ENCODE peak calls at places on chromosomes 12 and 14, in four cellular contexts. K, W, R and Q are unnamed samples.

GRCh38 chr12:38934696-38935095 is 29.3 kb upstream of the CPNE8 start:
- DNase-seq in K (no peak), W (peak), R (no peak), Q (no peak)

GRCh38 chr14:57486767-57487379 is 6.8 kb downstream of the CCDC198 start:
- DNase-seq in K (no peak), W (peak), R (no peak), Q (no peak)

GRCh38 chr12:1797011-1797901 is 23.1 kb upstream of the LRTM2 start:
- DNase-seq in K (no peak), W (no peak), R (no peak), Q (no peak)

GRCh38 chr12:111166779-111167540 is 201.9 kb downstream of the PHETA1 start:
- DNase-seq in K (no peak), W (no peak), R (no peak), Q (no peak)

GRCh38 chr12:109016978-109017377 is 3.9 kb downstream of the SVOP start:
- DNase-seq in K (no peak), W (no peak), R (no peak), Q (no peak)

GRCh38 chr12:15928870-15929571 is 17.9 kb downstream of the DERA start:
- DNase-seq in K (no peak), W (no peak), R (no peak), Q (no peak)

GRCh38 chr12:75294797-75295196 is 35.3 kb downstream of the CAPS2 start:
- DNase-seq in K (no peak), W (no peak), R (no peak), Q (no peak)

GRCh38 chr14:53187921-53188463 is 34.9 kb upstream of the DDHD1 start:
- DNase-seq in K (no peak), W (no peak), R (no peak), Q (no peak)

GRCh38 chr12:129772463-129773169 is 131.2 kb downstream of the TMEM132D start:
- DNase-seq in K (no peak), W (peak), R (no peak), Q (no peak)

GRCh38 chr14:103204852-103205540 is 81.7 kb downstream of the TNFAIP2 start:
- DNase-seq in K (no peak), W (no peak), R (no peak), Q (no peak)

GRCh38 chr12:19130224-19131019 is 889 bp downstream of the PLEKHA5 start:
- DNase-seq in K (peak), W (peak), R (no peak), Q (peak)

GRCh38 chr14:33754264-33754663 is 196.6 kb downstream of the EGLN3 start:
- DNase-seq in K (no peak), W (peak), R (no peak), Q (no peak)

GRCh38 chr12:124453419-124454351 is 113.7 kb downstream of the NCOR2 start:
- DNase-seq in K (no peak), W (peak), R (no peak), Q (peak)

GRCh38 chr12:113727651-113728061 is 238.5 kb downstream of the RBM19 start:
- DNase-seq in K (no peak), W (no peak), R (no peak), Q (no peak)

GRCh38 chr12:45232771-45233372 is 17.0 kb downstream of the ANO6 start:
- DNase-seq in K (no peak), W (peak), R (peak), Q (peak)

GRCh38 chr12:5391638-5392037 is 40.3 kb upstream of the NTF3 start:
- DNase-seq in K (no peak), W (no peak), R (peak), Q (no peak)

GRCh38 chr12:45725631-45726593 is 3.6 kb upstream of the ARID2 start:
- DNase-seq in K (no peak), W (peak), R (no peak), Q (no peak)

GRCh38 chr12:115024531-115024930 is 340.6 kb upstream of the TBX3 start:
- DNase-seq in K (no peak), W (no peak), R (no peak), Q (no peak)

GRCh38 chr12:47024463-47024862 is 55.0 kb upstream of the PCED1B start:
- DNase-seq in K (no peak), W (no peak), R (no peak), Q (no peak)

GRCh38 chr14:99744199-99744872 is 48.9 kb upstream of the EML1 start:
- DNase-seq in K (no peak), W (peak), R (peak), Q (no peak)

GRCh38 chr14:50719911-50720759 is 52.0 kb upstream of the SAV1 start:
- DNase-seq in K (no peak), W (no peak), R (no peak), Q (no peak)

GRCh38 chr12:116314477-116314876 is 37.0 kb upstream of the MED13L start:
- DNase-seq in K (no peak), W (no peak), R (no peak), Q (no peak)

GRCh38 chr12:14185441-14186192 is 179.9 kb upstream of the ATF7IP start:
- DNase-seq in K (peak), W (peak), R (peak), Q (no peak)

GRCh38 chr12:75177997-75178396 is 31.6 kb downstream of the KCNC2 start:
- DNase-seq in K (no peak), W (peak), R (peak), Q (no peak)

GRCh38 chr12:50085615-50085928 is 430 bp downstream of the SMARCD1 start:
- DNase-seq in K (no peak), W (no peak), R (no peak), Q (no peak)

GRCh38 chr12:71858848-71859247 is 19.3 kb downstream of the TBC1D15 start:
- DNase-seq in K (no peak), W (no peak), R (no peak), Q (no peak)

GRCh38 chr12:113678222-113678621 is 206.6 kb upstream of the LHX5 start:
- DNase-seq in K (no peak), W (no peak), R (no peak), Q (no peak)

GRCh38 chr12:62841841-62842240 is 93.1 kb downstream of the PPM1H start:
- DNase-seq in K (no peak), W (peak), R (no peak), Q (no peak)

GRCh38 chr14:52313493-52313881 is 625 bp upstream of the PTGER2 start:
- DNase-seq in K (no peak), W (no peak), R (no peak), Q (no peak)

GRCh38 chr12:484096-484495 is 24.4 kb downstream of the B4GALNT3 start:
- DNase-seq in K (no peak), W (no peak), R (no peak), Q (peak)

GRCh38 chr12:108565976-108566375 is 3.6 kb downstream of the ISCU start:
- DNase-seq in K (no peak), W (peak), R (no peak), Q (peak)

GRCh38 chr14:50000215-50001145 is 107.6 kb downstream of the ARF6 start:
- DNase-seq in K (no peak), W (peak), R (peak), Q (peak)

GRCh38 chr12:6200266-6201198 is at the start of gene CD9:
- DNase-seq in K (no peak), W (peak), R (no peak), Q (peak)

GRCh38 chr12:48084841-48085460 is 20.9 kb downstream of the SENP1 start:
- DNase-seq in K (no peak), W (no peak), R (no peak), Q (no peak)

GRCh38 chr12:48086327-48086726 is 19.6 kb downstream of the SENP1 start:
- DNase-seq in K (no peak), W (no peak), R (no peak), Q (no peak)

GRCh38 chr12:48080821-48081220 is 25.1 kb downstream of the SENP1 start:
- DNase-seq in K (no peak), W (no peak), R (no peak), Q (no peak)

GRCh38 chr12:48080285-48080684 is 25.6 kb downstream of the SENP1 start:
- DNase-seq in K (no peak), W (no peak), R (no peak), Q (no peak)

DNA sequence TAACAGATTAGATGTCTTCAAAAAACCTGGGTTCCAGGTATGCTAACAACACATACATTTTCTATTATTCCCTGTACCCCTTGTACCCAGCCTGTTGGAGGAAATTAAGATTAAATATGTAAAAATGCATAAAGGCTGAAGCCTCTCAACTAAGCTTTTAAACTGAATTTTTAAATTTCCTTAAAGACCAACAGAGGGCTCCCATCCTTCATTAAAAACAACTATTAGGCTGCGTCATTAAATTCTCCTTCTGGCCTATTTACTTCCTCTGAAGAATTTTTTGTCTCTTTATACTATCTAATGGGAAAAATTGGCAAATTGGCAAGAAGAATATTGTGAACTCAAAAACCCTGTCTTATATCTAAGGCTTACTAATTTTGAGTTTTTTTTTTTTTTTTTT is 21.8 kb downstream of the SENP1 start:
- DNase-seq in K (no peak), W (peak), R (no peak), Q (no peak)
- TF ChIP-seq CTCF in K (peak), W (no peak), R (peak), Q (peak)

GRCh38 chr12:97680751-97681150 is 218.1 kb downstream of the RMST start:
- DNase-seq in K (no peak), W (no peak), R (no peak), Q (no peak)

GRCh38 chr12:97681612-97682504 is 219.3 kb downstream of the RMST start:
- DNase-seq in K (no peak), W (no peak), R (no peak), Q (no peak)

GRCh38 chr12:97685360-97685759 is 222.8 kb downstream of the RMST start:
- DNase-seq in K (no peak), W (no peak), R (no peak), Q (no peak)
- TF ChIP-seq CTCF in K (no peak), W (no peak), R (no peak), Q (no peak)

GRCh38 chr14:32343926-32344430 is 14.9 kb downstream of the AKAP6 start:
- DNase-seq in K (no peak), W (no peak), R (no peak), Q (no peak)

GRCh38 chr14:32342854-32343200 is 13.7 kb downstream of the AKAP6 start:
- DNase-seq in K (no peak), W (no peak), R (no peak), Q (no peak)

GRCh38 chr14:32339188-32339587 is 10.1 kb downstream of the AKAP6 start:
- DNase-seq in K (no peak), W (no peak), R (no peak), Q (no peak)

GRCh38 chr14:32345311-32345771 is 16.2 kb downstream of the AKAP6 start:
- DNase-seq in K (no peak), W (peak), R (no peak), Q (no peak)

DNA sequence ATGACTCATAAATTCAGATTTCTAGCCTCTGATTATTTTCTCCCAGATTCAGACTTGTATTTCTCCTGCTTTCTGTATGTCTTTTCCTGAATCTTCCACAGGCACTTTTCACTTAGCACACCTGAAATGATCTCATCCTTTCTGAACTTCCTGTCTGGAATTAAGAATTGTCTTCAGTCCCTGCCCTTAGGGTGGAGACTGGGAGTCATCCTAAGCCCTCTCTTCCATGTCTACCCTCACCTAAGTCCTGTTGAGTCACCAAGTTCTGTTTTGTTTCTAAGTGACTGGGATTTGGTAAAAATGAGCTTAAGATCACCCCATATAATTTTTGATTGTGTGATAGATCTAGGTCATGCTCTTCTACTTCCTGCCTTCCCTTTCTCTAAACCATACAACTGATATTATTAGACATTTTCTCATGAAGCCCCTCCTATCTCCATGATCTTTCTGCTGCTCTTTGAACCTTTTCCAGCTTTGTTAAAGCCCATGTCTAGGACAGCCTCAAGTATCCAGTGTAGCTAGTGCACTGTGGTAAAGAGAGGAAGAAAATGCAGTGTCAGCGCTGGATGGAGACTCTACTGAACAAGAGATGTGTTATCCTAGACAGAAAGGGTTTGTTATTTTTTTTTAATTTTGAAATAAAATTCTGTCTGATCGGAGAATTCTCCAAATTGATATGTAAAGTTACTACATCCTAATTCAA is 13.2 kb downstream of the AKAP6 start:
- DNase-seq in K (no peak), W (no peak), R (no peak), Q (no peak)
- TF ChIP-seq CTCF in K (no peak), W (no peak), R (no peak), Q (no peak)

GRCh38 chr12:56029666-56030293 is 8.9 kb downstream of the IKZF4 start:
- DNase-seq in K (peak), W (peak), R (peak), Q (no peak)
- TF ChIP-seq CTCF in K (peak), W (peak), R (peak), Q (peak)

GRCh38 chr14:89955022-89955414 is 488 bp upstream of the EFCAB11 start:
- DNase-seq in K (no peak), W (no peak), R (no peak), Q (no peak)

GRCh38 chr14:89953602-89954001 is 928 bp downstream of the EFCAB11 start:
- DNase-seq in K (no peak), W (no peak), R (no peak), Q (no peak)

GRCh38 chr14:89955418-89956293 is at the start of gene TDP1:
- DNase-seq in K (peak), W (peak), R (peak), Q (peak)

GRCh38 chr14:89952581-89952980 is 1.9 kb downstream of the EFCAB11 start:
- DNase-seq in K (no peak), W (no peak), R (no peak), Q (no peak)

DNA sequence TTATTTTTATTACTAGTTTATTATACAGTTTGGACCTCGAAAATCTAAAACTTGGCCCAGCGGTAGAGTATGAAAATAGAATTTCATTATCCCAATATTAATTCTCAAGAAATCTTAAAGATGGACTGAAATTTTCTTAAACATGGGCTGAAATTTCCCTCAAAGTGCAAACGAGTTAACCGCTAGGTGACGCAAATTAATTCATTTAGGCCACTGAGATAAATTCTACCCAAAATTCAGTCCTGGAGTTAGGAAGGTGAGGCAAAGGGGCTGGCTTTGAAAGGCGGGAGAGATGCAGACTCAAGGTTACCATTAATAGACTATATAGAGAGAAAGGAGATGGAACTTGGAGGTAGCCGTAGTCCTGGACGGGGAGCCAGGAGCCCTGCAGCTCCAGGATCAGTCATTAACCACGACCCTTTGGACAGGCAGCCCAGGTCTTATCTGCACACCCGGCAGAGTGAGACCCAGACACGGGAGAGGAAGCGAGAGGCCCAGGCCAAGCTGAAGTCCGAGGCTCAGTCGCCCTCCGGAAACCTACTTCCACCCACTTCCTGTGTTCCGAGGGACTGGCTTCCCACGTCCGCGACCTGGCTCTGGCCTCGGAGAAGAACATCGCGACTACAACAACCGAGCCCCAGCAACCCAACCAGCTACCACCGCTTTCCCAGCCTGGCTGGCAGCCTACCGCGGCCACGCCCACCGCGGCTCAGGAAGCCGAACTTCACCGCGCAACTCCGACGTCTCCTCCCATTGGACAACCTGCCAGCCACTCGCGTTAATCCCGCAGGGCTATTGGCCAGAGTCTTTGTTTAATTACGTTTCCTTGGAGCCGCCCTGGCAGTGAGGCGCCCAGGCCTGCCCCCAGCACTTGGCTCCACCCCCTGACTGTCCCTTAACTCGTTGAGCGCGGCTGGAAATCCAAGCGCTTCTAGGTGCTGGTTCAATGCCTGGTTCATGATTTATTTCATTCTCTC is at the start of gene EFCAB11:
- DNase-seq in K (peak), W (peak), R (peak), Q (peak)
- TF ChIP-seq CTCF in K (peak), W (peak), R (peak), Q (no peak)

DNA sequence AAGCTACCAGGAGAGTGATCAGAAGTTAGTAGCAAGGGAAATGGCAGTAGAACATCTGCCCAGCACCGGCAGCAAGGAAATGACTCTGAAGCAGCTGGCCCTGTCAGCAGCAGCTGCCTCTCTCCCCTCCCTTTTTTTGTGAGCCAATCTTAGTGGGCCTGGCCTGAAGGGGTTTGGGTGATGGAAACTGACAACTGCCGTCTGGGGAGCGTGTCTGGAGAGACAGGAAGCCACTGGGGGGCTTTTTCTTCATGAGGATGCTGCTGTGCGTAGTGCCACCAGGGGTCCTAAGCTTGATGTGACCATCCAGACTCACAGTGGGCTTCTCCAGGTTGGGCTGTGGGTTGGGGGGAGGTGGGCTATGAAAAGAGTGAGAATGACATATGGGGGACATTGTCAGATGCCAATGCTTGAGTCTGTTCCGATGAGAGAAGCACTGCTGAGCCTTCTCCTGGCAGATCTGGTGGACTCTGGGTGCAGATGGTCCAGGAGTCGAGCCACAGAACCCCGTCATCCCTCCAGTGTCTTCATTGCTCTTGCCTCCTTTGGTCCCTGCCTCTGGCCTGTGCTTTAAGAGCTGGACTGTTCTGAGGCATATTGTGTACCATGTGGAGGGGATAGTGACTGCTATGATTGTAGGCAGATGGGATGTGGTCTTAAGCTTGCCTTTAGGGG is 87.6 kb upstream of the HIF1A start:
- DNase-seq in K (no peak), W (no peak), R (no peak), Q (no peak)
- TF ChIP-seq CTCF in K (peak), W (no peak), R (no peak), Q (no peak)

DNA sequence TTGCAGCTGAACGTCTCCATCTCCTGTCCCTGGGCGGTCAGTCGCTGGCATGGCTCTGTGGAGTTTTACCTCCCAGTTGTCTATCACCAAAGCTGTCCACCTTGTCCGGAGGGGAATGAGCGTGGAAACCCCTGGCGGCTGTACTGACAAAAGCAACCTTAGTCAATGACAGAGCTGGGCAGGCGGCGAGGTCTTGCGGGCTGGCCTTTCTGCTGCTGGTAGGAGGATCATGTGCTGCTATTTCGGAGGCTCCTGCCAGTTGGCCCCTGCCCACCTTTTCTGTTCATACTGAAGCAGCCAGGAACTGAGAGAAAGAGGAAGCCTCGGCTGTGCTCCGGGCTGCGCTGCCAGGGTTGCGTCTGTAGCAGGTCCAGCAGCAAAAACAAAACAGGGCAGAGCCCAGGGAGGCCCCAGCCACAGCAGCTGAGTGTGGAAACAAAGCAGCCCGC is 57.7 kb downstream of the HMGA2 start:
- DNase-seq in K (no peak), W (peak), R (no peak), Q (peak)
- TF ChIP-seq CTCF in K (peak), W (peak), R (peak), Q (peak)

DNA sequence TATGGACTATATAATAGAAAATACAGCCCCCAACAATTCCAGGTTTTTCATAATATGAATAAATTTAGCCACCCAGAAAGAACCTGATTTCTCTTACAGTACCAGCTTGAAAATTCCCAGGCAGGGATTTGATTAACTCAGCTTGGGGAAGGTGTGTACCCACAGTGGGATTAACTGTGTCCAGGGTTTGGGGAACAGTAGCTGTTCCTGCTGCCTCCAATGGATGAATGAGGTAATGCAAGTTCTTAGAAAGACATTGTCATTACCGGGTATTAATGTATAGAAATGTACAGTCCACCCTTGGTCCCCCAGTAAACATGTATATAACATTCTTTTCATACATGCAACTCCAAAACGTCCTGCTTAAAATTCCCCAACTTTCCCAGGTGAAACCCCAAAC is 115.6 kb downstream of the LRIG3 start:
- DNase-seq in K (no peak), W (no peak), R (no peak), Q (no peak)
- TF ChIP-seq CTCF in K (peak), W (peak), R (peak), Q (no peak)